ENCODE peak calls at places on chromosomes 12 and 14, in four cellular contexts. One of them, this sample, is unnamed.

GRCh38 chr12:46944104-46944503 is 118.3 kb upstream of the SLC38A4 start:
- DNase-seq in T1000: no peak
- DNase-seq in GM10248: no peak
- DNase-seq in heart right ventricle: no peak
- DNase-seq in this sample: no peak

GRCh38 chr12:109291531-109292341 is 17.3 kb downstream of the FOXN4 start:
- DNase-seq in T1000: no peak
- DNase-seq in heart right ventricle: peak
- DNase-seq in GM10248: no peak
- DNase-seq in this sample: peak

GRCh38 chr12:64806593-64806992 is 17.9 kb upstream of the TBC1D30 start:
- DNase-seq in T1000: no peak
- DNase-seq in GM10248: no peak
- DNase-seq in heart right ventricle: no peak
- DNase-seq in this sample: no peak

GRCh38 chr12:93786669-93787397 is 109.7 kb downstream of the CRADD start:
- DNase-seq in GM10248: no peak
- DNase-seq in heart right ventricle: no peak
- DNase-seq in T1000: no peak
- DNase-seq in this sample: no peak

GRCh38 chr14:34714320-34715107 is at the start of gene CFL2:
- DNase-seq in GM10248: peak
- DNase-seq in T1000: peak
- DNase-seq in heart right ventricle: peak
- DNase-seq in this sample: peak

GRCh38 chr12:974281-974862 is 16.7 kb upstream of the ERC1 start:
- DNase-seq in T1000: no peak
- DNase-seq in GM10248: no peak
- DNase-seq in heart right ventricle: no peak
- DNase-seq in this sample: no peak

GRCh38 chr14:105855893-105856675 is 329.7 kb downstream of the TMEM121 start:
- DNase-seq in T1000: no peak
- DNase-seq in heart right ventricle: no peak
- DNase-seq in GM10248: no peak
- DNase-seq in this sample: peak

GRCh38 chr12:13146539-13146938 is 43.1 kb upstream of the GSG1 start:
- DNase-seq in heart right ventricle: no peak
- DNase-seq in GM10248: no peak
- DNase-seq in T1000: no peak
- DNase-seq in this sample: no peak

GRCh38 chr14:51546603-51547258 is 105.0 kb upstream of the FRMD6 start:
- DNase-seq in GM10248: no peak
- DNase-seq in T1000: no peak
- DNase-seq in heart right ventricle: no peak
- DNase-seq in this sample: no peak

GRCh38 chr14:49962616-49963015 is 69.7 kb downstream of the ARF6 start:
- DNase-seq in heart right ventricle: no peak
- DNase-seq in T1000: no peak
- DNase-seq in GM10248: peak
- DNase-seq in this sample: no peak

GRCh38 chr12:112932485-112933151 is 5.7 kb upstream of the OAS3 start:
- DNase-seq in heart right ventricle: no peak
- DNase-seq in GM10248: no peak
- DNase-seq in T1000: no peak
- DNase-seq in this sample: no peak

GRCh38 chr12:124904306-124905098 is 9.9 kb downstream of the UBC start:
- DNase-seq in T1000: peak
- DNase-seq in GM10248: no peak
- DNase-seq in heart right ventricle: peak
- DNase-seq in this sample: peak

GRCh38 chr14:68808696-68809095 is 15.8 kb upstream of the ZFP36L1 start:
- DNase-seq in T1000: peak
- DNase-seq in heart right ventricle: no peak
- DNase-seq in GM10248: peak
- DNase-seq in this sample: no peak

GRCh38 chr14:79408696-79409095 is 802.6 kb downstream of the DIO2 start:
- DNase-seq in GM10248: no peak
- DNase-seq in T1000: no peak
- DNase-seq in heart right ventricle: no peak
- DNase-seq in this sample: no peak

GRCh38 chr12:83945871-83946270 is 966.7 kb downstream of the SLC6A15 start:
- DNase-seq in T1000: no peak
- DNase-seq in heart right ventricle: no peak
- DNase-seq in GM10248: no peak
- DNase-seq in this sample: no peak

GRCh38 chr14:74368441-74368840 is 20.2 kb downstream of the VRTN start:
- DNase-seq in T1000: no peak
- DNase-seq in heart right ventricle: no peak
- DNase-seq in GM10248: no peak
- DNase-seq in this sample: no peak

GRCh38 chr12:121333747-121334146 is 18.5 kb downstream of the ANAPC5 start:
- DNase-seq in T1000: no peak
- DNase-seq in heart right ventricle: no peak
- DNase-seq in GM10248: no peak
- DNase-seq in this sample: no peak

GRCh38 chr12:127640181-127640886 is 626.6 kb upstream of the TMEM132C start:
- DNase-seq in GM10248: no peak
- DNase-seq in T1000: no peak
- DNase-seq in heart right ventricle: no peak
- DNase-seq in this sample: peak

GRCh38 chr12:1576410-1577240 is 17.8 kb downstream of the FBXL14 start:
- DNase-seq in heart right ventricle: peak
- DNase-seq in GM10248: no peak
- DNase-seq in T1000: peak
- DNase-seq in this sample: no peak

GRCh38 chr12:20369164-20370000 is 1.0 kb downstream of the PDE3A start:
- DNase-seq in GM10248: peak
- DNase-seq in T1000: peak
- DNase-seq in heart right ventricle: peak
- DNase-seq in this sample: peak

GRCh38 chr14:104461676-104462443 is 117.7 kb upstream of the C14orf180 start:
- DNase-seq in T1000: no peak
- DNase-seq in heart right ventricle: no peak
- DNase-seq in GM10248: no peak
- DNase-seq in this sample: no peak